ENCODE peak calls at places on chromosome 4, in five cellular contexts. I is tibial artery, H is H1, G is uterus, L is sigmoid colon. P is an unnamed sample.

GRCh38 chr4:2245787-2246275 is 3.9 kb upstream of the HAUS3 start:
- DNase-seq in I (no peak), H (no peak), G (no peak), L (no peak), P (no peak)

GRCh38 chr4:48642421-48643144 is 137.5 kb downstream of the FRYL start:
- DNase-seq in I (no peak), H (no peak), G (no peak), L (no peak), P (no peak)

GRCh38 chr4:21769404-21770147 is 179.0 kb downstream of the KCNIP4 start:
- DNase-seq in I (no peak), H (no peak), G (no peak), L (no peak), P (no peak)

GRCh38 chr4:150495550-150495949 is 86.4 kb upstream of the MAB21L2 start:
- DNase-seq in I (no peak), H (no peak), G (no peak), L (no peak), P (no peak)

GRCh38 chr4:146975535-146975934 is 29.9 kb upstream of the TTC29 start:
- DNase-seq in I (no peak), H (no peak), G (no peak), L (no peak), P (no peak)

GRCh38 chr4:20254517-20255250 is 3.0 kb downstream of the SLIT2 start:
- DNase-seq in I (peak), H (no peak), G (peak), L (peak), P (peak)

GRCh38 chr4:26281876-26282275 is 38.9 kb upstream of the RBPJ start:
- DNase-seq in I (no peak), H (no peak), G (no peak), L (no peak), P (no peak)

GRCh38 chr4:149164282-149164681 is 651.4 kb downstream of the IQCM start:
- DNase-seq in I (no peak), H (peak), G (no peak), L (no peak), P (no peak)

GRCh38 chr4:5133933-5134594 is 82.8 kb downstream of the STK32B start:
- DNase-seq in I (no peak), H (no peak), G (no peak), L (no peak), P (no peak)

GRCh38 chr4:106496066-106496465 is 127.5 kb upstream of the GIMD1 start:
- DNase-seq in I (no peak), H (no peak), G (no peak), L (no peak), P (no peak)

GRCh38 chr4:28354874-28355273 is 1494.2 kb downstream of the STIM2 start:
- DNase-seq in I (no peak), H (no peak), G (no peak), L (no peak), P (no peak)

GRCh38 chr4:157045507-157046127 is 30.3 kb upstream of the GLRB start:
- DNase-seq in I (no peak), H (no peak), G (peak), L (peak), P (no peak)

GRCh38 chr4:98193459-98194105 is 50.3 kb upstream of the STPG2 start:
- DNase-seq in I (no peak), H (no peak), G (no peak), L (no peak), P (no peak)

GRCh38 chr4:148056879-148057278 is 325.0 kb downstream of the ARHGAP10 start:
- DNase-seq in I (peak), H (no peak), G (no peak), L (no peak), P (peak)

GRCh38 chr4:86294883-86295282 is 65.0 kb downstream of the MAPK10 start:
- DNase-seq in I (no peak), H (no peak), G (no peak), L (no peak), P (no peak)

GRCh38 chr4:74665346-74665745 is 129.0 kb downstream of the BTC start:
- DNase-seq in I (no peak), H (no peak), G (no peak), L (no peak), P (no peak)

GRCh38 chr4:41880022-41880837 is 55.0 kb upstream of the TMEM33 start:
- DNase-seq in I (no peak), H (peak), G (no peak), L (no peak), P (no peak)

GRCh38 chr4:59339631-59340030 is 1860.5 kb upstream of the ADGRL3 start:
- DNase-seq in I (no peak), H (no peak), G (no peak), L (no peak), P (no peak)

GRCh38 chr4:56320293-56320692 is 67.0 kb downstream of the AASDH start:
- DNase-seq in I (no peak), H (no peak), G (no peak), L (no peak), P (no peak)

GRCh38 chr4:139175647-139176298 is 1.2 kb downstream of the ELF2 start:
- DNase-seq in I (no peak), H (no peak), G (no peak), L (no peak), P (no peak)

GRCh38 chr4:1246901-1247810 is 1.8 kb downstream of the CTBP1 start:
- DNase-seq in I (peak), H (peak), G (peak), L (peak), P (peak)

GRCh38 chr4:86220137-86220536 is 139.7 kb downstream of the MAPK10 start:
- DNase-seq in I (no peak), H (no peak), G (no peak), L (no peak), P (no peak)

GRCh38 chr4:91826186-91826585 is 477.6 kb upstream of the GRID2 start:
- DNase-seq in I (no peak), H (no peak), G (no peak), L (no peak), P (no peak)

GRCh38 chr4:186144180-186144579 is 39.7 kb downstream of the FAM149A start:
- DNase-seq in I (peak), H (peak), G (peak), L (no peak), P (no peak)
- H3K4me3 ChIP-seq in I (peak), H (peak), G (peak), L (peak), P (peak)

DNA sequence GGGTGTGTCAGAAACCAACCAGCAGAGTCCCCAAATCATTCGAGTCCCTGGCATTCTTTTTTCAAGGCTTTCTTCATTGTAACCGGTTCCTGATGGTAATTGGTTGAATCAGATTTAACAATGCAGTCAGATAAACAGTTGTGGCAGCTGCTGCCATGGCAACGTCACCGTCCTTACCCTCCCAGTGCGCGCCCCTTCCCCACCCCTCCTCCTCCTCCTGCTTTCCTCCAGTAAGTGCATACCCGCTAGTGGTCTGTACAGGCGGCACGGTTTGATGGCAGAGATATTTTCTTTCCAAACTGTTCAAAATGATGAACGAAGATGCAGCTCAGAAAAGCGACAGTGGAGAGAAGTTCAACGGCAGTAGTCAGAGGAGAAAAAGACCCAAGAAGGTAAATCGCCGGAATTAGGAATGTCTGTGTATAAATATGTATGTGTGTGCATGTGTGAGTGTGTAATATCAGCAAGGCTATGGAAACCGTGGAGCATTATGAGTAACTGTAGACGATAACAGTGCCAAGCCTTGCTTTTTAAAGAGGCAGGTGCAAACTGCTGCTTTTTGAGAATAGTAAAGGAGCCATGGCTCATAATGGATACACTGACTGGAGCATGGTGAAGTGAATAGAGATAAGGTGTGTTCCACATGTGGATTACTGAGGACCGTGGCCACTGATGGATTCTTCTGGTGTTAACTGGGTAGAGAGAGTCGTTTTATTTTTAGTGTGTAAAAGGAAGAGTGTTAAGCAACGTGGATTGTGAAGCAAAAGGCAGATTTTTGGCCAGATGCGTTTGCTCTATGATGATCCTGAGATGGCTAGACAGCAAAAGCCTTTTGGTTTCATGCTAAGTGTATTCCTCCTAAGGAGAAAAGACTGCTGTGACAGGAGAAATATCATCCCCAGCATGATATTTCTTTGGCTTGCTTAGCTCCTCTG is at the start of gene ANK2:
- DNase-seq in I (no peak), H (peak), G (no peak), L (no peak), P (no peak)
- TF ChIP-seq CTCF in I (no peak), H (no peak), G (no peak), L (no peak), P (no peak)

GRCh38 chr4:118999919-119000318 is 111.3 kb downstream of the SYNPO2 start:
- DNase-seq in I (no peak), H (no peak), G (no peak), L (no peak), P (no peak)

GRCh38 chr4:118994030-118994429 is 105.4 kb downstream of the SYNPO2 start:
- DNase-seq in I (no peak), H (no peak), G (no peak), L (peak), P (no peak)

GRCh38 chr4:118995693-118996391 is 107.2 kb downstream of the SYNPO2 start:
- DNase-seq in I (no peak), H (no peak), G (no peak), L (no peak), P (no peak)

GRCh38 chr4:119000400-119000799 is 111.7 kb downstream of the SYNPO2 start:
- DNase-seq in I (no peak), H (no peak), G (peak), L (peak), P (no peak)

GRCh38 chr4:118997601-118998000 is 108.9 kb downstream of the SYNPO2 start:
- DNase-seq in I (no peak), H (no peak), G (no peak), L (no peak), P (no peak)
- H3K27ac ChIP-seq in I (peak), H (no peak), G (peak), L (peak), P (no peak)

DNA sequence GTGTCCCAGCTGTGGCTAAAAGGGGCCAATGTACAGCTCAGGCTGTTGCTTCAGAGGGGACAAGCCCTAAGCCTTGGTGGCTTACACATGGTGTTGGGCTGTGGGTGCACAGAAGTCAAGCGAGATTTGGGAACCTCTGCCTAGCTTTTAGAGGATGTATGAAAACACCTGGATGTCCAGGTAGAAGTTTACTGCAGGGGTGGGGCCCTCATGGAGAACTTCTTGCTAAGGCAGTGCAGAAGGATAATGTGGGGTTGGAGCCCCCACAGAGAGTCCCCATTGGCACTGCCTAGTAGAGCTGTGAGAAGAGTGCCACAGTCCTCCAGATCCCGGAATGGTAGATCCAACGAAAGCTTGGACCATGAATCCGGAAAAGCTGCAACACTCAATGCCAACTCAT is 40.5 kb downstream of the UBA6 start:
- DNase-seq in I (no peak), H (no peak), G (no peak), L (no peak), P (no peak)
- H3K4me3 ChIP-seq in I (no peak), H (no peak), G (no peak), L (no peak), P (no peak)

DNA sequence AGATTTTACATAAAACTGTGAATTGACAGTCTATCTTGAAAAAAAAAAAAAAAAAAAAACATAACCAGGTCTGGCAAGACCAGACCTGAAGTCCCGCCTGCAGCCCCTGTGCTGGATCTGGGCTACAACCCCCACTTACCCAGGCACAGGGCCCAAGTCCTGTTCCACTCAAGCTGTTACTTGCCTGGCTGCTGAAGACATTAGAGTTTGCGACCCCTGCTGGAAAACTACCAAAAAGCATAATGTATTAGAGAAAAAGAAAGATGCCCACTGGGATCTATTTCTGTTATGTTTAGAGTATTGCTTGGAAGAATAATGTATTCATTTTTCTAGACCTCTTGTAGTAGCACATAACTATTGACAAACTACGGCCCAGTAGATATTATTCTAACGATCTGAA is 4.7 kb downstream of the HS3ST1 start:
- DNase-seq in I (no peak), H (no peak), G (no peak), L (no peak), P (no peak)
- TF ChIP-seq CTCF in I (peak), H (peak), G (peak), L (no peak), P (peak)

DNA sequence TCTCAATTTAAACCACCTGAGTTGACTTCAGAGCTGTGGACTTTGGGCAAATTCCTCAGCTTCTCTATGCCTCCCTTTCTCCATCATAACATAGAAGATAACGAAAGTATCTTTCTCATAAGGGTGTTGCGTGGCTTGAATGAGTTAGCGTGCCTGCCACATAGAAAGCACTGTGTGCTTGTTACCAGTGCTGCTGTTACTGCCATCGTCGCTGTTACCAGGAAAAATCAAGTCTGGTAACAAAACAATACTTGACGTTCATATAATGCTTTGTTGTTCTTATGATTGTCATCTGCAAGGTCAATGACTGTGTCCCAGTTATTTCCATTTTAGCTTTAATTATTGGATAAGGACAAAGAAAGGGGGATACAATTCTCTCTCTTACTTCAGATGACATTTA is 64.4 kb downstream of the DDX60L start:
- DNase-seq in I (no peak), H (no peak), G (no peak), L (no peak), P (no peak)
- H3K27ac ChIP-seq in I (no peak), H (no peak), G (no peak), L (no peak), P (no peak)

DNA sequence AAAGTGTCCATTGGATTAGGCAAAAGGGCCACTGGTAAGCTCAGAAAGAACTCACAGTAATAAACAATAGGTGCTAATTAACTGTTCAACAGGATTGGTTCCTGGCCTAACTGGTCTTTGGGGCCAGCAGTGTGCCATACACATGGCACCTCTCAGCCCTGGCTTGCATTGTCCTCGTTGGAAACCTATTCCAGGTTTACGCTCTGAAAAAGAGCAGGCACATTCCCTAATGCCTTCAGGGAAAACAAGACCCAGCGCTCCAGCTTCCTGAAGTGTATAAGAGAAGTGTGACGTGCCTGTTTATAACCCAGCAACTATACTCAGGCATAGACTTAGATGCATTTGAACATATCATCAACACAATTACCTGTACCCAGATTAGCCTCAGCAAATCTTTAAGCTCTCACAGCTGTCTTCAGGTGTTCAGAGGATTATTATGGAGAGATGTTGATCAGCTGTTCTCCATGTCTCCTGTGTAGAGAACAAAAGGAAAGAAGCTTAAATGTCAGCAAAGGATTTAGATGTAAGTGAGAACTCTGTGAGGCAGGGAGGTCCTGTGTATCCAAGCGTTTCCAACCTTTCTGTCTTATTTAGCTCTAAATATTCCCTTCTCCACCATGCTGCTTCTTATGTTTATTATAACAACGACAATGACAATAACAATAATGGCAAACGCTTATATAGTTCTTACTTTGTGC is 52.1 kb upstream of the RBM47 start:
- DNase-seq in I (no peak), H (no peak), G (no peak), L (no peak), P (no peak)
- H3K4me3 ChIP-seq in I (no peak), H (no peak), G (no peak), L (no peak), P (no peak)

P was measured in upper lobe of right lung.